ENCODE peak calls at places on chromosome 17, in four cellular contexts. X is dorsolateral prefrontal cortex, Q is thoracic aorta, R is adrenal gland. U is an unnamed sample.

GRCh38 chr17:3943240-3943891 is 20.9 kb downstream of the ATP2A3 start:
- DNase-seq in R (no peak), X (no peak), Q (no peak), U (no peak)

GRCh38 chr17:45719335-45720071 is 64.6 kb upstream of the CRHR1 start:
- DNase-seq in X (peak), Q (no peak), R (no peak), U (no peak)

GRCh38 chr17:68595496-68595895 is 5.7 kb downstream of the FAM20A start:
- DNase-seq in X (no peak), Q (no peak), R (no peak), U (no peak)

GRCh38 chr17:71828182-71828596 is 292.6 kb upstream of the SOX9 start:
- DNase-seq in Q (no peak), R (no peak), X (peak), U (no peak)

GRCh38 chr17:72648702-72649101 is 443.8 kb downstream of the SLC39A11 start:
- DNase-seq in Q (no peak), X (no peak), R (no peak), U (no peak)

GRCh38 chr17:53950858-53951250 is 128.1 kb downstream of the KIF2B start:
- DNase-seq in X (no peak), R (no peak), Q (no peak), U (no peak)

GRCh38 chr17:58325289-58325726 is 3.3 kb downstream of the TSPOAP1 start:
- DNase-seq in X (no peak), R (peak), Q (no peak), U (no peak)

GRCh38 chr17:1512351-1512750 is 4.1 kb downstream of the INPP5K start:
- DNase-seq in X (no peak), R (no peak), Q (no peak), U (no peak)

GRCh38 chr17:28807925-28808641 is 34.5 kb downstream of the FAM222B start:
- DNase-seq in X (no peak), Q (no peak), R (peak), U (no peak)

GRCh38 chr17:53118948-53119347 is 703.8 kb upstream of the KIF2B start:
- DNase-seq in Q (no peak), X (no peak), R (no peak), U (no peak)

GRCh38 chr17:21239680-21240374 is 13.4 kb downstream of the NATD1 start:
- DNase-seq in Q (no peak), R (no peak), X (no peak), U (no peak)

GRCh38 chr17:78803161-78803845 is 21.2 kb upstream of the CYTH1 start:
- DNase-seq in X (no peak), Q (no peak), R (no peak), U (no peak)

GRCh38 chr17:41680426-41681040 is 8.2 kb upstream of the EIF1 start:
- DNase-seq in X (peak), R (no peak), Q (no peak), U (no peak)

GRCh38 chr17:9364837-9365430 is 210.7 kb downstream of the STX8 start:
- DNase-seq in R (no peak), X (no peak), Q (no peak), U (no peak)

GRCh38 chr17:10135539-10136257 is 62.7 kb downstream of the GAS7 start:
- DNase-seq in X (peak), R (peak), Q (no peak), U (peak)

GRCh38 chr17:78611636-78612035 is 34.4 kb upstream of the DNAH17 start:
- DNase-seq in R (no peak), Q (no peak), X (no peak), U (no peak)

GRCh38 chr17:4553669-4554068 is 1.5 kb downstream of the MYBBP1A start:
- DNase-seq in Q (no peak), X (no peak), R (no peak), U (no peak)

GRCh38 chr17:61378658-61379456 is 20.8 kb upstream of the TBX2 start:
- DNase-seq in Q (no peak), X (no peak), R (no peak), U (no peak)

GRCh38 chr17:67132366-67132765 is 88.0 kb downstream of the CACNG1 start:
- DNase-seq in X (no peak), R (no peak), Q (no peak), U (no peak)

GRCh38 chr17:73158133-73158532 is 6.7 kb upstream of the SSTR2 start:
- DNase-seq in Q (no peak), X (no peak), R (no peak), U (no peak)

GRCh38 chr17:31269597-31269996 is 27.4 kb downstream of the OMG start:
- DNase-seq in Q (no peak), R (peak), X (no peak), U (no peak)

GRCh38 chr17:16442141-16442540 is 26.8 kb downstream of the TRPV2 start:
- DNase-seq in X (no peak), R (no peak), Q (no peak), U (no peak)

GRCh38 chr17:13544292-13544691 is 57.4 kb downstream of the HS3ST3A1 start:
- DNase-seq in Q (no peak), X (no peak), R (peak), U (no peak)

GRCh38 chr17:21283482-21284318 is 811 bp upstream of the MAP2K3 start:
- DNase-seq in Q (no peak), R (peak), X (peak), U (peak)

GRCh38 chr17:62802531-62803205 is 5.4 kb downstream of the MARCHF10 start:
- DNase-seq in X (no peak), Q (no peak), R (no peak), U (no peak)

GRCh38 chr17:29155235-29155965 is 24.8 kb downstream of the MYO18A start:
- DNase-seq in Q (no peak), X (no peak), R (peak), U (no peak)

GRCh38 chr17:17347956-17348871 is 45.0 kb downstream of the NT5M start:
- DNase-seq in X (peak), Q (no peak), R (no peak), U (peak)

GRCh38 chr17:29042026-29042678 is 789 bp upstream of the PIPOX start:
- DNase-seq in X (no peak), R (no peak), Q (no peak), U (no peak)

GRCh38 chr17:9021985-9022552 is 759 bp downstream of the NTN1 start:
- DNase-seq in R (no peak), X (no peak), Q (no peak), U (peak)

GRCh38 chr17:62111562-62112180 is 46.6 kb upstream of the MED13 start:
- DNase-seq in R (no peak), Q (no peak), X (no peak), U (no peak)

GRCh38 chr17:55053855-55054254 is 85.3 kb downstream of the STXBP4 start:
- DNase-seq in X (no peak), R (no peak), Q (no peak), U (no peak)

GRCh38 chr17:81066771-81067315 is 31.9 kb downstream of the BAIAP2 start:
- DNase-seq in Q (no peak), X (no peak), R (no peak), U (no peak)

GRCh38 chr17:57099165-57099564 is 14.1 kb downstream of the AKAP1 start:
- DNase-seq in R (no peak), X (no peak), Q (no peak), U (no peak)

GRCh38 chr17:14316131-14316854 is 15.4 kb downstream of the HS3ST3B1 start:
- DNase-seq in X (no peak), Q (no peak), R (no peak), U (no peak)

GRCh38 chr17:28142355-28142754 is 99.9 kb downstream of the NLK start:
- DNase-seq in R (no peak), X (no peak), Q (no peak), U (no peak)

GRCh38 chr17:71461504-71462197 is 659.2 kb upstream of the SOX9 start:
- DNase-seq in X (no peak), Q (no peak), R (no peak), U (no peak)

GRCh38 chr17:19447085-19447583 is 36.1 kb downstream of the RNF112 start:
- DNase-seq in R (peak), Q (peak), X (peak), U (peak)

GRCh38 chr17:75767881-75768280 is 2.9 kb upstream of the GALK1 start:
- DNase-seq in R (no peak), Q (no peak), X (no peak), U (no peak)

GRCh38 chr17:77234695-77235094 is 93.9 kb downstream of the SEC14L1 start:
- DNase-seq in Q (no peak), X (no peak), R (no peak), U (no peak)
- H3K4me3 ChIP-seq in Q (peak), X (no peak), R (no peak), U (no peak)

GRCh38 chr17:79840989-79841286 is 1.7 kb upstream of the CBX4 start:
- DNase-seq in Q (no peak), X (no peak), R (no peak), U (no peak)
- H3K4me3 ChIP-seq in Q (peak), X (no peak), R (no peak), U (peak)

GRCh38 chr17:42852351-42852750 is 1.4 kb downstream of the AOC3 start:
- DNase-seq in R (no peak), X (no peak), Q (no peak), U (no peak)
- H3K4me3 ChIP-seq in R (no peak), X (no peak), Q (peak), U (peak)

GRCh38 chr17:36696805-36697204 is 95.4 kb downstream of the MRM1 start:
- DNase-seq in Q (no peak), R (no peak), X (no peak), U (no peak)

GRCh38 chr17:36703860-36704266 is 102.5 kb downstream of the MRM1 start:
- DNase-seq in Q (no peak), X (peak), R (peak), U (no peak)

DNA sequence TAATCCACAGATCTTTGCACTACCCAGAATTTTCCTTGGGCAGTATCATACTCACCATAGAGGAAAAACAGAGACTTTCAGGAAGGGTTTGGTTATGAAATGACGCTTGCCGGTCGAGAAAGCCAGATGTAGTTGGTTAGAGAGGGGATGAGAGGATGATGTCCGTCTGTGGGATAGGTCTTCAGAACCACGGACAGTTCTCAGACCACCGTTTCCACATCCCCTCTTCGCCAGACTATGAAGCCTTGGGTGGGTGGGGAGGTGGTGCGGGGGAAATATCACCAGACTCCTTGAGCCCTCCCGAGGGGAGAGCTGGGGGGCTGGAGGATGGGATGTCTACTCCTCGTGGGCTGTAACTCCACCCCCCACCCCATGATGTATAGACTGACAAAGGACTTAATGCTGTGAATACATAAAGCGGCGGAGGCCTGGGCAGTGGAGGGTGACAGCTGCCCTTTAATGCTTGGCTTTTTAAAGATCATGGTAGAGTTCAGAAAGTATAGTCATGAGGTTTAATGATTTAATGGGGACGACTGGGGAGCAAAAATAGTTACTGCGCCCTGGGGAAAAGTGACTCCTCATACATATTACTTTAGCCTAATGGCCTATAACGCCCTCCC is 96.6 kb downstream of the MRM1 start:
- DNase-seq in Q (no peak), R (no peak), X (no peak), U (no peak)
- H3K4me3 ChIP-seq in Q (no peak), R (no peak), X (no peak), U (no peak)

GRCh38 chr17:77354420-77354720 is 213.6 kb downstream of the SEC14L1 start:
- DNase-seq in R (no peak), Q (no peak), X (peak), U (no peak)
- H3K4me3 ChIP-seq in R (no peak), Q (no peak), X (no peak), U (no peak)

GRCh38 chr17:82239401-82239925 is 10.6 kb downstream of the SLC16A3 start:
- DNase-seq in X (no peak), Q (no peak), R (no peak), U (no peak)

GRCh38 chr17:82238562-82239201 is 9.8 kb downstream of the SLC16A3 start:
- DNase-seq in Q (no peak), X (peak), R (peak), U (peak)

GRCh38 chr17:82236142-82236971 is 7.5 kb downstream of the SLC16A3 start:
- DNase-seq in X (peak), Q (no peak), R (peak), U (peak)

GRCh38 chr17:82237083-82237745 is 8.4 kb downstream of the SLC16A3 start:
- DNase-seq in R (peak), Q (no peak), X (no peak), U (no peak)

DNA sequence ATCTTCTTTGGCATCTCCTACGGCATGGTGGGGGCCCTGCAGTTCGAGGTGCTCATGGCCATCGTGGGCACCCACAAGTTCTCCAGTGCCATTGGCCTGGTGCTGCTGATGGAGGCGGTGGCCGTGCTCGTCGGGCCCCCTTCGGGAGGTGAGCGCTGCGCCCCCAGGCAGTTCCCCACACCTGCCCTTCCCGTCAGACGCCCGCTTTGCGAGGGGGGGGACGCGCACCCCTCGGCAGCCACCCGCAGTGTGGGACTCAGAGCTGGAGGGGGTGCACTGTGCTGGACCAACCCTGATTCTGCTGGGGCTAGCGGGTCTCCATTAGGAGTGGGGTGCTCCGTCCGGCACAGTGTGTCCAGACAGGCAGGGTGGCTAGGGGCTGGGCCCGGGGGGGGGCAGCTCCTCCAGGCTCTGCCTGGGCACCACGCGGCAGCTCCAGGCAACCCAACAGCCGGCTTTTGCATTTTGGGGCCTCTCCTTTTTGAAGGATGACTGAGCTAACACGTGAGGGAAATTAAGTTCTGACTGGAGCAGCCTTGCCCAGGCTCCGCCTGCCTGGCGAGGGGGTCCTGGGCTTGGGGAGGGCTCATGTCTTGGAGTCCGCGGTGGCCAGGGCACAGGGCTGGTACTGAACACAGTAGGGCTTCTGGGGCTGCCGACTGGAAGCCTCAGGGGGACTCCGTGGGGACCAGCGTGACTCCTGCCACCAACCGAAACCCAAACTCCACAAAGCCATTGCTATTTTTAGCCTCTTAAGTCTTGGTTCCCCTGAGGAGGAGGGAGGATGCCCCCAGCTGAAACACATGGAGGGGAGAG is 9.1 kb downstream of the SLC16A3 start:
- DNase-seq in R (peak), X (no peak), Q (no peak), U (peak)
- H3K4me3 ChIP-seq in R (no peak), X (no peak), Q (peak), U (peak)

DNA sequence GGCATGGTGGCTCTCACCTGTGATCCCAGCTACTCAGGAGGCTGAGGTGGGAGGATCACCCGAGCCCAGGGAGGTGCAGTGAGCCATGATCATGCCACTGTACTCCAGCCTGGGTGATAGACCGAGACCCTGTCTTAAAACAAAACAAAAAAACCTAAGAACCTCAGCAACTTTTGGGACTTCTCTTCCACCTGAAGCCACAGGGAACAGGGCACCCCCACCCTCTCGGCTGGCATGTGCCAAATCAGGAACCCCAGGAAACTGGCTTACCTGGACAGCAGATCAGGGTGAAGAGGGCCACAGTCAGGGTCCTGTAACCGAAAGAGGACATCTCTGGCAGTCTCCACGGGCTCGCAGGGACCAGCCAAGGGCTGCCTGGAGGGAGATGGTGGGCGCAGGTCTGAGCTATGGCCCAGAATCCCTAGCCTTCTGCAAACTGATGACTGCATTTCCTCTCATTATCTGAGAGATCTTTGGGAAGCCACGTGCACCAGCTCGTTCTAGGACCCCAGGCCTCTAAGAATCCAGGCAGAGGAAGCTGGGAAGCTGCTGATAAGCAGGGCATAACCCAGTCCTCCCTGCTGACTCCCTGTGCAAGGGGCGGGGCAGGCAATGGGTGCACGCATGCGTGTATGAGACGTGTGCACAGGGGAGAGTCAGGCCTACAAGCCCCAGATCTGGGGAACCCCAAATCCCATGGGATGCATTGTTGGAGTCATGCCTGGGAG is 8.4 kb downstream of the PRR29 start:
- DNase-seq in X (no peak), R (peak), Q (no peak), U (peak)
- H3K4me3 ChIP-seq in X (no peak), R (no peak), Q (no peak), U (no peak)

GRCh38 chr17:47850692-47851573 is at the start of gene SP6:
- DNase-seq in Q (no peak), R (peak), X (no peak), U (no peak)
- H3K4me3 ChIP-seq in Q (peak), R (no peak), X (no peak), U (peak)

U was measured in suprapubic skin.